ENCODE peak calls at places on chromosomes 12 and 14, in five cellular contexts. H is Panc1; B is fibroblast of lung; P is GM23338; O is CD8-positive, alpha-beta T cell. M is an unnamed sample. For H3K27me3, the result is how much of the 10 kb centered on the place peaks cover.

GRCh38 chr12:70664463-70664862 is 27.2 kb upstream of the PTPRB start:
- DNase-seq in H (no peak), O (no peak), B (no peak), P (peak), M (no peak)

GRCh38 chr14:89351958-89352404 is 65.1 kb downstream of the FOXN3 start:
- DNase-seq in H (no peak), O (no peak), B (no peak), P (no peak), M (no peak)

GRCh38 chr14:50794063-50794645 is 36.8 kb downstream of the NIN start:
- DNase-seq in B (no peak), P (no peak), H (no peak), O (no peak), M (no peak)

GRCh38 chr12:103827800-103828440 is 13.1 kb downstream of the NT5DC3 start:
- DNase-seq in H (no peak), O (no peak), B (no peak), P (no peak), M (no peak)

GRCh38 chr14:104137297-104138097 is 890 bp upstream of the KIF26A start:
- DNase-seq in H (no peak), P (peak), O (peak), B (peak), M (no peak)

GRCh38 chr14:99524804-99525698 is 43.8 kb downstream of the CCNK start:
- DNase-seq in O (no peak), H (no peak), B (peak), P (peak), M (no peak)

GRCh38 chr12:112430929-112431328 is 12.2 kb downstream of the PTPN11 start:
- DNase-seq in B (no peak), O (no peak), H (no peak), P (no peak), M (no peak)

GRCh38 chr14:99393059-99393655 is 87.5 kb downstream of the SETD3 start:
- DNase-seq in O (no peak), H (peak), B (peak), P (peak), M (no peak)

GRCh38 chr12:84315926-84316325 is 596.7 kb downstream of the SLC6A15 start:
- DNase-seq in B (no peak), P (no peak), H (no peak), O (no peak), M (no peak)

GRCh38 chr12:85779768-85780167 is 56.4 kb downstream of the RASSF9 start:
- DNase-seq in H (no peak), P (no peak), O (no peak), B (no peak), M (no peak)

GRCh38 chr12:79844693-79845092 is 90.2 kb downstream of the PPP1R12A start:
- DNase-seq in B (peak), H (no peak), P (peak), O (no peak), M (peak)

GRCh38 chr12:65765436-65765813 is 58.9 kb upstream of the HMGA2 start:
- DNase-seq in P (no peak), H (no peak), B (peak), O (no peak), M (no peak)

GRCh38 chr12:52058631-52059324 is 7.5 kb downstream of the NR4A1 start:
- DNase-seq in P (no peak), H (no peak), O (peak), B (peak), M (no peak)

GRCh38 chr12:117857632-117858274 is 111.0 kb downstream of the KSR2 start:
- DNase-seq in H (no peak), P (peak), B (peak), O (no peak), M (no peak)

GRCh38 chr14:33590891-33591630 is 359.8 kb downstream of the EGLN3 start:
- DNase-seq in P (no peak), B (no peak), O (no peak), H (no peak), M (no peak)

GRCh38 chr12:131799828-131800593 is 28.2 kb upstream of the MMP17 start:
- DNase-seq in B (no peak), O (no peak), P (no peak), H (no peak), M (no peak)

GRCh38 chr12:114666746-114667668 is 17.0 kb downstream of the TBX3 start:
- DNase-seq in B (no peak), O (no peak), P (peak), H (no peak), M (no peak)

GRCh38 chr14:61355892-61356325 is 34.5 kb downstream of the PRKCH start:
- DNase-seq in H (no peak), O (peak), B (peak), P (peak), M (peak)
- H3K4me3 ChIP-seq in H (no peak), O (no peak), B (no peak), P (no peak), M (no peak)

DNA sequence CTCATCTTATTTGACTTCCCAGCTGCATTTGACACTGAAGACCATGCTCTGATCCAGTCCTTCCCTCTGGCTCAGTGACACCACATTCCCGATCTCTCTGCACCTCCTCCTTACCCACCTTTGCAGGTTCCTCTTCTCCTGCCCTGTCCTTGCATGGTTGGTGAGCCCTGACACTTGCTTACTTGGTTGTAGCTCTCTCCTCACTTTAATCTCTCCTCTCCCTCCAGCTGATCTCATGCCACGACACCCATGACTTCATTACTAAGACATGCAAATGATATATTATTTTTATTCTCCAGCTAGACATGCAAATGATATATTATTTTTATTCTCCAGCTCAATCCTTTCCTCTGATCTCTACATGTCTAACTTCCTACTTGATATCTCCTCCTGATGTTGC is at the start of gene SERPINA9:
- DNase-seq in O (no peak), B (no peak), P (no peak), H (no peak), M (no peak)
- H3K27me3 ChIP-seq in O (under half), B (under half), P (under half), H (under half), M (under half)

GRCh38 chr12:109572506-109572845 is 828 bp downstream of the MMAB start:
- DNase-seq in P (no peak), O (no peak), B (no peak), H (no peak), M (no peak)
- H3K4me3 ChIP-seq in P (peak), O (peak), B (peak), H (peak), M (peak)

GRCh38 chr14:78714722-78715121 is 544.5 kb downstream of the NRXN3 start:
- DNase-seq in B (no peak), O (no peak), P (no peak), H (no peak), M (no peak)
- H3K27me3 ChIP-seq in B (under half), O (under half), P (under half), H (under half), M (under half)

GRCh38 chr12:18343708-18344107 is 82.4 kb downstream of the PIK3C2G start:
- DNase-seq in P (no peak), B (no peak), H (no peak), O (no peak), M (no peak)

GRCh38 chr12:18340186-18340585 is 78.9 kb downstream of the PIK3C2G start:
- DNase-seq in O (no peak), H (no peak), B (no peak), P (no peak), M (no peak)

GRCh38 chr12:18339633-18340032 is 78.3 kb downstream of the PIK3C2G start:
- DNase-seq in H (no peak), B (no peak), O (no peak), P (no peak), M (no peak)

GRCh38 chr12:18340796-18341195 is 79.5 kb downstream of the PIK3C2G start:
- DNase-seq in H (no peak), O (no peak), B (peak), P (no peak), M (no peak)

GRCh38 chr12:18345021-18345735 is 83.9 kb downstream of the PIK3C2G start:
- DNase-seq in P (no peak), O (no peak), H (no peak), B (no peak), M (no peak)
- H3K4me3 ChIP-seq in P (no peak), O (no peak), H (no peak), B (no peak), M (no peak)

M was measured in kidney epithelial cell.